ENCODE peak calls at places on chromosomes 13 and 19, in seven cellular contexts. O is GM12878, A is H1, M is HCT116, U is K562, S is SK-N-SH, R is HepG2. I is an unnamed sample.

GRCh38 chr13:64910061-64910460 is 2320.1 kb downstream of the PCDH9 start:
- DNase-seq in M (no peak), U (no peak), S (no peak), O (no peak), R (no peak), A (no peak), I (no peak)

GRCh38 chr13:113843864-113844556 is 19.9 kb downstream of the GAS6 start:
- DNase-seq in R (no peak), U (no peak), A (no peak), S (no peak), O (no peak), M (no peak), I (no peak)

GRCh38 chr19:40253611-40254092 is 27.2 kb upstream of the CCNP start:
- DNase-seq in R (peak), O (no peak), U (no peak), M (no peak), S (no peak), A (no peak), I (no peak)

GRCh38 chr19:7883105-7883504 is 5.2 kb upstream of the LRRC8E start:
- DNase-seq in M (no peak), R (no peak), U (no peak), O (no peak), A (no peak), S (no peak), I (no peak)

GRCh38 chr19:38726284-38726673 is 18.0 kb downstream of the CAPN12 start:
- DNase-seq in M (no peak), U (no peak), O (no peak), A (no peak), R (no peak), S (no peak), I (no peak)

GRCh38 chr19:310781-311496 is 19.7 kb upstream of the PLPP2 start:
- DNase-seq in O (no peak), U (no peak), A (no peak), R (no peak), M (no peak), S (peak), I (no peak)

GRCh38 chr19:49637865-49638350 is 2.0 kb downstream of the RRAS start:
- DNase-seq in S (no peak), A (peak), M (no peak), U (peak), R (no peak), O (no peak), I (no peak)

GRCh38 chr13:77358001-77358400 is 31.1 kb upstream of the MYCBP2 start:
- DNase-seq in S (no peak), A (no peak), O (no peak), U (no peak), R (no peak), M (no peak), I (no peak)

GRCh38 chr19:31937983-31938382 is 407.4 kb upstream of the ZNF507 start:
- DNase-seq in M (no peak), U (no peak), O (no peak), A (no peak), R (no peak), S (no peak), I (no peak)

GRCh38 chr19:50723069-50723468 is at the start of gene CLEC11A:
- DNase-seq in R (no peak), O (no peak), U (no peak), M (no peak), S (no peak), A (no peak), I (no peak)

GRCh38 chr13:29901714-29902631 is 51.6 kb upstream of the UBL3 start:
- DNase-seq in U (no peak), O (no peak), A (no peak), M (no peak), S (no peak), R (no peak), I (no peak)

GRCh38 chr19:2603320-2603719 is 99.2 kb downstream of the GNG7 start:
- DNase-seq in A (no peak), S (no peak), M (no peak), R (no peak), O (no peak), U (no peak), I (no peak)

GRCh38 chr19:48444129-48444932 is 1.5 kb upstream of the GRWD1 start:
- DNase-seq in U (no peak), A (no peak), S (peak), O (no peak), R (no peak), M (no peak), I (no peak)

GRCh38 chr19:49333426-49334288 is 1.5 kb upstream of the CD37 start:
- DNase-seq in R (no peak), O (peak), A (no peak), M (no peak), U (no peak), S (no peak), I (no peak)

GRCh38 chr13:21849323-21849722 is 178.4 kb downstream of the FGF9 start:
- DNase-seq in M (peak), A (no peak), O (peak), R (peak), S (peak), U (peak), I (peak)

GRCh38 chr19:17394891-17395415 is 957 bp upstream of the CCDC194 start:
- DNase-seq in U (peak), A (peak), R (no peak), M (peak), S (peak), O (no peak), I (no peak)

GRCh38 chr19:45558399-45558878 is 26.2 kb downstream of the OPA3 start:
- DNase-seq in O (no peak), M (peak), R (peak), A (peak), U (peak), S (peak), I (no peak)

GRCh38 chr13:30466358-30466714 is 600 bp upstream of the HMGB1 start:
- DNase-seq in A (no peak), O (no peak), M (no peak), S (no peak), U (no peak), R (no peak), I (no peak)

GRCh38 chr19:17654993-17655392 is 33.2 kb downstream of the UNC13A start:
- DNase-seq in O (no peak), A (peak), R (no peak), S (peak), M (peak), U (peak), I (no peak)

GRCh38 chr13:110034031-110034430 is 247.6 kb upstream of the IRS2 start:
- DNase-seq in R (no peak), O (no peak), A (no peak), S (no peak), M (no peak), U (no peak), I (no peak)

GRCh38 chr19:58055483-58055874 is 3.6 kb upstream of the ZNF135 start:
- DNase-seq in A (no peak), R (no peak), U (no peak), S (no peak), M (no peak), O (no peak), I (no peak)

GRCh38 chr19:15129856-15130580 is 22.8 kb downstream of the SYDE1 start:
- DNase-seq in U (no peak), S (no peak), M (peak), R (no peak), A (no peak), O (no peak), I (no peak)

GRCh38 chr19:40862785-40863184 is 12.5 kb upstream of the CYP2A6 start:
- DNase-seq in S (no peak), M (no peak), A (no peak), U (no peak), O (no peak), R (no peak), I (no peak)

GRCh38 chr13:108959254-108959653 is 329.8 kb downstream of the MYO16 start:
- DNase-seq in U (no peak), O (no peak), S (no peak), M (no peak), R (no peak), A (no peak), I (no peak)

GRCh38 chr13:111423168-111423785 is 102.8 kb downstream of the TEX29 start:
- DNase-seq in O (no peak), A (no peak), R (no peak), U (no peak), M (peak), S (no peak), I (no peak)

GRCh38 chr19:7229735-7230134 is 64.5 kb downstream of the INSR start:
- DNase-seq in A (no peak), O (no peak), S (no peak), R (no peak), M (no peak), U (no peak), I (no peak)

GRCh38 chr19:32416749-32417469 is 11.3 kb downstream of the DPY19L3 start:
- DNase-seq in M (no peak), R (no peak), U (no peak), O (no peak), S (no peak), A (no peak), I (no peak)

GRCh38 chr19:7869453-7869909 is 4.7 kb downstream of the PRR36 start:
- DNase-seq in M (no peak), R (peak), O (no peak), A (peak), S (peak), U (peak), I (no peak)

GRCh38 chr13:89726690-89727435 is 1620.6 kb upstream of the MIR17HG start:
- DNase-seq in R (no peak), S (no peak), M (no peak), O (no peak), U (no peak), A (no peak), I (peak)

GRCh38 chr13:83929147-83929546 is 46.9 kb upstream of the SLITRK1 start:
- DNase-seq in S (no peak), U (no peak), A (no peak), R (no peak), M (no peak), O (no peak), I (no peak)
- TF ChIP-seq SIN3A in S (no peak), U (no peak), A (no peak), R (no peak), M (no peak), O (no peak), I (no peak)

GRCh38 chr13:97307544-97307881 is 85.4 kb downstream of the MBNL2 start:
- DNase-seq in M (no peak), A (no peak), S (no peak), U (no peak), R (no peak), O (no peak), I (no peak)

GRCh38 chr13:97306646-97307045 is 84.5 kb downstream of the MBNL2 start:
- DNase-seq in S (no peak), O (no peak), R (peak), U (no peak), M (no peak), A (no peak), I (no peak)

GRCh38 chr13:97307096-97307495 is 85.0 kb downstream of the MBNL2 start:
- DNase-seq in M (no peak), A (no peak), O (no peak), S (no peak), U (no peak), R (no peak), I (no peak)

GRCh38 chr13:97308735-97309429 is 86.7 kb downstream of the MBNL2 start:
- DNase-seq in O (no peak), S (no peak), R (peak), M (no peak), A (no peak), U (no peak), I (no peak)

GRCh38 chr13:97307882-97308624 is 85.9 kb downstream of the MBNL2 start:
- DNase-seq in R (peak), S (peak), A (no peak), M (peak), O (no peak), U (no peak), I (no peak)
- H3K27ac ChIP-seq in R (peak), S (peak), A (no peak), M (peak), O (no peak), U (no peak), I (peak)

GRCh38 chr19:18833849-18834643 is 2.3 kb downstream of the UPF1 start:
- DNase-seq in R (peak), S (no peak), U (no peak), A (no peak), O (no peak), M (no peak), I (no peak)
- TF ChIP-seq SIN3A in R (no peak), S (no peak), U (no peak), A (no peak), O (no peak), M (no peak), I (no peak)

GRCh38 chr19:11555246-11555645 is 3.8 kb downstream of the ELOF1 start:
- DNase-seq in U (no peak), R (no peak), S (no peak), A (no peak), O (no peak), M (no peak), I (no peak)
- H3K27ac ChIP-seq in U (no peak), R (no peak), S (no peak), A (no peak), O (no peak), M (no peak), I (no peak)